ENCODE peak calls at places on chromosomes 5 and 9, in five cellular contexts. I is progenitor cell of endocrine pancreas; V is pancreas; N is BE2C; J is CD4-positive, alpha-beta T cell. Y is an unnamed sample.

GRCh38 chr5:68347549-68347948 is 132.0 kb downstream of the PIK3R1 start:
- DNase-seq in I (no peak), V (no peak), N (no peak), J (no peak), Y (no peak)

GRCh38 chr5:139272471-139273321 is 20.8 kb upstream of the MATR3 start:
- DNase-seq in I (no peak), V (no peak), N (no peak), J (no peak), Y (no peak)

GRCh38 chr9:131722260-131722659 is 17.6 kb downstream of the RAPGEF1 start:
- DNase-seq in I (no peak), V (no peak), N (peak; percentile 80), J (no peak), Y (no peak)

GRCh38 chr9:8371686-8372085 is 572.1 kb upstream of the DMAC1 start:
- DNase-seq in I (no peak), V (no peak), N (no peak), J (no peak), Y (no peak)

GRCh38 chr9:90815183-90815943 is 13.7 kb downstream of the SYK start:
- DNase-seq in I (no peak), V (no peak), N (no peak), J (peak; percentile 14), Y (peak; percentile 47)

GRCh38 chr9:86614871-86615849 is 260.9 kb upstream of the TUT7 start:
- DNase-seq in I (no peak), V (no peak), N (no peak), J (no peak), Y (no peak)

GRCh38 chr9:36893911-36894310 is 140.2 kb downstream of the PAX5 start:
- DNase-seq in I (no peak), V (no peak), N (no peak), J (no peak), Y (no peak)

GRCh38 chr5:146878471-146879172 is at the start of gene PPP2R2B:
- DNase-seq in I (peak; percentile 40), V (peak; percentile 66), N (peak; percentile 81), J (peak; percentile 26), Y (no peak)

GRCh38 chr9:136047076-136047774 is 47.9 kb downstream of the NACC2 start:
- DNase-seq in I (no peak), V (peak; percentile 24), N (no peak), J (no peak), Y (no peak)

GRCh38 chr5:98935206-98935605 is 6.4 kb upstream of the CHD1 start:
- DNase-seq in I (no peak), V (no peak), N (no peak), J (no peak), Y (no peak)

GRCh38 chr9:120742951-120743416 is 28.7 kb upstream of the MEGF9 start:
- DNase-seq in I (no peak), V (no peak), N (peak; percentile 30), J (no peak), Y (no peak)

GRCh38 chr5:170633235-170634041 is 129.6 kb downstream of the KCNIP1 start:
- DNase-seq in I (no peak), V (no peak), N (no peak), J (no peak), Y (no peak)

GRCh38 chr5:179906795-179907569 is 715 bp downstream of the TBC1D9B start:
- DNase-seq in I (peak; percentile 14), V (peak; percentile 70), N (peak; percentile 35), J (no peak), Y (no peak)

GRCh38 chr5:4518924-4519660 is 621.0 kb upstream of the ADAMTS16 start:
- DNase-seq in I (no peak), V (no peak), N (no peak), J (no peak), Y (no peak)

DNA sequence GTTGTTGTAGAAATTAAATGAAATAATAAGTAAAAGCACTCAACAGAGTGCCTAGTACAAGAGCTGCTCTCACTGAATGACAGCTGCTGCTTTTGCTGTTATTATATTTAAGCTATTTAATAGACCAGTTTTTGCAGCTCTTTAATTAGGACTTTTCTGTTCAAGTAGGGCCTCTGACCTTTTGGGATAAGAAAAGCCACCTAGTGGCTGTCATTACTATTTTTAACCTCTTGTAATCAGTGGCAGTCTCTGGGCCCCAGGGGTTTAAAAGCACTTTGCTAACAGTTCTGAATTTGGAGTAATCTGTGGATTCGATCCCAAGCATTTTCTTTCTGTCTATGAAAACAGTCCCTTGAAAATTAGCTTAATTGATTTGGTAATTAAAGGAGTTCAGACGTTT is 121.1 kb downstream of the NUDT12 start:
- DNase-seq in I (no peak), V (no peak), N (peak; percentile 11), J (no peak), Y (no peak)
- TF ChIP-seq CTCF in I (peak; percentile 48), V (no peak), N (peak; percentile 56), J (no peak), Y (no peak)

GRCh38 chr5:135833961-135834638 is 363 bp upstream of the SLC25A48 start:
- DNase-seq in I (no peak), V (no peak), N (no peak), J (no peak), Y (no peak)

GRCh38 chr5:135833521-135833920 is 942 bp upstream of the SLC25A48 start:
- DNase-seq in I (no peak), V (no peak), N (no peak), J (no peak), Y (no peak)

GRCh38 chr5:135832941-135833340 is 1.5 kb upstream of the SLC25A48 start:
- DNase-seq in I (no peak), V (no peak), N (no peak), J (no peak), Y (no peak)

GRCh38 chr5:135835766-135836165 is 1.3 kb downstream of the SLC25A48 start:
- DNase-seq in I (no peak), V (no peak), N (no peak), J (no peak), Y (no peak)

GRCh38 chr5:135834639-135835529 is at the start of gene SLC25A48:
- DNase-seq in I (peak; percentile 76), V (peak; percentile 87), N (peak; percentile 72), J (no peak), Y (no peak)
- TF ChIP-seq CTCF in I (peak; percentile 79), V (no peak), N (no peak), J (no peak), Y (no peak)

GRCh38 chr5:172334196-172334595 is 50.6 kb upstream of the UBTD2 start:
- DNase-seq in I (no peak), V (no peak), N (peak; percentile 54), J (no peak), Y (no peak)
- TF ChIP-seq CTCF in I (no peak), V (no peak), N (peak; percentile 55), J (no peak), Y (no peak)

DNA sequence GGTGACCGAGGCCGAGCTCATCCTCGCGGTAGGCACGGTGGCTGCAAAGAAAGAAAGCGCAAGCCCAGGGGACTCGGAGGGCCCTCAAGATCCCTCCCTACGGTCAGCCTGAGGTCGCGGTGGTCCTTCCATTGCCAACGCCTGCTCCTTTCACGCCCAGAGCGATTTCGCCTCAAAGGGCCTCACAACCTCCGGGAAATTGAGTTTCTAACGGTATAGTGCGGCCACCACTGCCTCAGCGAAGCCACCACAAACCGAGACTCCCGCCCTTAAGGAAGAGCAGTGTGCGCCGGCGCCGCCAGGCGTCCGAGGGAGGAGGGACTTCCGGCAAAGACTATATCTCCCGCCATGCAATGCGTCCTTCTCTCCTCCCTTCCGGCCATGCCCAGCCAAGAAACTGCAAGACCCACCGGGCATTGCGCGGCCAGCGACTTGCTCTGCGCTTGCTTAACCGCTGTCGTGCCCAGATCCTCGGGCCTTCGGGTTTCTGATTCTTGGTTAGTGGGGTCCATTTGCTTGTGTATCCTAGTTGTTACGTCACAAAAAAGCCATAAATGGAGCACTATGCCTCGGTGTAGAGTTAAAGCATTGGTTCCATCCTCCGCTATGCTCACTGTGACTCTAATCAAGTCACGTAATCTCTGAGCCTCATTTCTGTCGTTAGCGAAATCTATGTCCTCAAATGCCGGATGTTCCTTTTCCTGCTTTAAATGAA is at the start of gene HAUS6:
- DNase-seq in I (peak; percentile 75), V (peak; percentile 93), N (peak; percentile 95), J (peak; percentile 90), Y (peak; percentile 86)
- TF ChIP-seq CTCF in I (peak; percentile 58), V (peak; percentile 46), N (peak; percentile 34), J (peak; percentile 35), Y (no peak)

GRCh38 chr5:172736524-172737135 is 34.4 kb downstream of the DUSP1 start:
- DNase-seq in I (no peak), V (no peak), N (no peak), J (no peak), Y (no peak)
- TF ChIP-seq CTCF in I (no peak), V (no peak), N (no peak), J (no peak), Y (no peak)

DNA sequence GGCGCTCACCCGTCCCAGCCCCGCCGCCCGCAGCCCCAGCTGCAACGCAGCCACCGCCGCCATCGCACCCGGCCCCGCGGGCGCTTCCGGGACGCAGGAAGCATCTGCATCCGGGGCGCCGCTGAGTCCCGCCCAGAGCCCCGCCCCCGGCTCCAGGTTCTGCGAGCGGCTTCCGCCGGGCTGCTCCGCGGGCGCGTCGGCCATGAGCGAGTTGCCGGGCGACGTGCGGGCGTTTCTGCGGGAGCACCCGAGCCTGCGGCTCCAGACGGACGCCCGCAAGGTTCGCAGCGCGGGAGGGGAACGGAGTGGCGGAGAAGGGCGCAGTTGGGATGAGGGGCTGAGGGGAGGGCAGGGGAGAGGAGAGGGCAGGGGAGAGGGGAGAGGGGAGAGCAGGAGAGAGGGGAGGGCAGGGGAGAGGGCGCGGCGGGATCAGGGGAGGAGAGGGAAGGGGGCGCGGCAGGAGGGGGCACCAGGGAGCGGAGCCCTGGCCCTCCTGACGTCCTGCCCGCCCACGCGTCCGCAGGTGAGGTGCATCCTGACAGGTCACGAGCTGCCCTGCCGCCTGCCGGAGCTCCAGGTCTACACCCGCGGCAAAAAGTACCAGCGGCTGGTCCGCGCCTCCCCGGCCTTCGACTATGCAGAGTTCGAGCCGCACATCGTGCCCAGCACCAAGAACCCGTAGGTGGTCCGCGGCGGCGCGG is at the start of the genes SURF1 and SURF2:
- DNase-seq in I (peak; percentile 79), V (peak; percentile 97), N (peak; percentile 96), J (peak; percentile 89), Y (peak; percentile 87)
- TF ChIP-seq CTCF in I (peak; percentile 29), V (no peak), N (no peak), J (no peak), Y (no peak)

GRCh38 chr5:132180134-132180745 is 47.4 kb downstream of the P4HA2 start:
- DNase-seq in I (no peak), V (no peak), N (peak; percentile 29), J (no peak), Y (no peak)
- TF ChIP-seq CTCF in I (peak; percentile 75), V (peak; percentile 62), N (peak; percentile 90), J (peak; percentile 44), Y (no peak)

GRCh38 chr5:150125334-150125733 is 30.3 kb downstream of the PDGFRB start:
- DNase-seq in I (no peak), V (no peak), N (no peak), J (no peak), Y (no peak)
- TF ChIP-seq CTCF in I (no peak), V (no peak), N (no peak), J (no peak), Y (no peak)